ENCODE peak calls at places on chromosomes 7 and 10, in six cellular contexts. One of them, this sample, is unnamed.

GRCh38 chr7:30594540-30595460 is at the start of gene GARS1:
- DNase-seq in astrocyte of the spinal cord: peak
- DNase-seq in activated CD8-positive, alpha-beta memory T cell treated with anti-CD3 and anti-CD28 coated beads for 24 hours: peak
- DNase-seq in T-helper 2 cell: peak
- DNase-seq in NCI-H2107: peak
- DNase-seq in activated CD4-positive, alpha-beta T cell treated with anti-CD3 and anti-CD28 coated beads, Interleukin-2, amount 10 ng/mL, durations not matched to agents 7 days and 5 days: peak
- DNase-seq in this sample: peak

GRCh38 chr10:91694170-91694794 is 61.4 kb upstream of the PPP1R3C start:
- DNase-seq in NCI-H2107: no peak
- DNase-seq in activated CD8-positive, alpha-beta memory T cell treated with anti-CD3 and anti-CD28 coated beads for 24 hours: no peak
- DNase-seq in activated CD4-positive, alpha-beta T cell treated with anti-CD3 and anti-CD28 coated beads, Interleukin-2, amount 10 ng/mL, durations not matched to agents 7 days and 5 days: peak
- DNase-seq in T-helper 2 cell: no peak
- DNase-seq in astrocyte of the spinal cord: peak
- DNase-seq in this sample: no peak

GRCh38 chr7:127396184-127396583 is 3.7 kb upstream of the ZNF800 start:
- DNase-seq in activated CD8-positive, alpha-beta memory T cell treated with anti-CD3 and anti-CD28 coated beads for 24 hours: no peak
- DNase-seq in astrocyte of the spinal cord: no peak
- DNase-seq in T-helper 2 cell: no peak
- DNase-seq in NCI-H2107: no peak
- DNase-seq in activated CD4-positive, alpha-beta T cell treated with anti-CD3 and anti-CD28 coated beads, Interleukin-2, amount 10 ng/mL, durations not matched to agents 7 days and 5 days: no peak
- DNase-seq in this sample: no peak

GRCh38 chr7:158394936-158395335 is 192.7 kb downstream of the PTPRN2 start:
- DNase-seq in astrocyte of the spinal cord: no peak
- DNase-seq in T-helper 2 cell: no peak
- DNase-seq in activated CD8-positive, alpha-beta memory T cell treated with anti-CD3 and anti-CD28 coated beads for 24 hours: peak
- DNase-seq in activated CD4-positive, alpha-beta T cell treated with anti-CD3 and anti-CD28 coated beads, Interleukin-2, amount 10 ng/mL, durations not matched to agents 7 days and 5 days: peak
- DNase-seq in NCI-H2107: no peak
- DNase-seq in this sample: no peak

GRCh38 chr7:112103246-112103645 is 103.0 kb downstream of the DOCK4 start:
- DNase-seq in activated CD8-positive, alpha-beta memory T cell treated with anti-CD3 and anti-CD28 coated beads for 24 hours: no peak
- DNase-seq in activated CD4-positive, alpha-beta T cell treated with anti-CD3 and anti-CD28 coated beads, Interleukin-2, amount 10 ng/mL, durations not matched to agents 7 days and 5 days: no peak
- DNase-seq in NCI-H2107: no peak
- DNase-seq in astrocyte of the spinal cord: peak
- DNase-seq in T-helper 2 cell: no peak
- DNase-seq in this sample: no peak

GRCh38 chr7:112271162-112271561 is 64.7 kb downstream of the ZNF277 start:
- DNase-seq in activated CD4-positive, alpha-beta T cell treated with anti-CD3 and anti-CD28 coated beads, Interleukin-2, amount 10 ng/mL, durations not matched to agents 7 days and 5 days: no peak
- DNase-seq in astrocyte of the spinal cord: no peak
- DNase-seq in T-helper 2 cell: no peak
- DNase-seq in activated CD8-positive, alpha-beta memory T cell treated with anti-CD3 and anti-CD28 coated beads for 24 hours: no peak
- DNase-seq in NCI-H2107: no peak
- DNase-seq in this sample: no peak

GRCh38 chr10:34474060-34474376 is 341.1 kb downstream of the PARD3 start:
- DNase-seq in NCI-H2107: no peak
- DNase-seq in activated CD8-positive, alpha-beta memory T cell treated with anti-CD3 and anti-CD28 coated beads for 24 hours: no peak
- DNase-seq in activated CD4-positive, alpha-beta T cell treated with anti-CD3 and anti-CD28 coated beads, Interleukin-2, amount 10 ng/mL, durations not matched to agents 7 days and 5 days: no peak
- DNase-seq in astrocyte of the spinal cord: peak
- DNase-seq in T-helper 2 cell: no peak
- DNase-seq in this sample: no peak

GRCh38 chr10:93751832-93752231 is 5.9 kb upstream of the LGI1 start:
- DNase-seq in NCI-H2107: no peak
- DNase-seq in activated CD8-positive, alpha-beta memory T cell treated with anti-CD3 and anti-CD28 coated beads for 24 hours: no peak
- DNase-seq in T-helper 2 cell: no peak
- DNase-seq in activated CD4-positive, alpha-beta T cell treated with anti-CD3 and anti-CD28 coated beads, Interleukin-2, amount 10 ng/mL, durations not matched to agents 7 days and 5 days: no peak
- DNase-seq in astrocyte of the spinal cord: peak
- DNase-seq in this sample: peak

GRCh38 chr10:86500846-86501245 is 20.7 kb downstream of the WAPL start:
- DNase-seq in activated CD8-positive, alpha-beta memory T cell treated with anti-CD3 and anti-CD28 coated beads for 24 hours: no peak
- DNase-seq in activated CD4-positive, alpha-beta T cell treated with anti-CD3 and anti-CD28 coated beads, Interleukin-2, amount 10 ng/mL, durations not matched to agents 7 days and 5 days: no peak
- DNase-seq in NCI-H2107: no peak
- DNase-seq in T-helper 2 cell: no peak
- DNase-seq in astrocyte of the spinal cord: no peak
- DNase-seq in this sample: no peak

GRCh38 chr10:114806572-114807391 is 14.8 kb upstream of the FHIP2A start:
- DNase-seq in astrocyte of the spinal cord: no peak
- DNase-seq in T-helper 2 cell: no peak
- DNase-seq in activated CD8-positive, alpha-beta memory T cell treated with anti-CD3 and anti-CD28 coated beads for 24 hours: no peak
- DNase-seq in NCI-H2107: no peak
- DNase-seq in activated CD4-positive, alpha-beta T cell treated with anti-CD3 and anti-CD28 coated beads, Interleukin-2, amount 10 ng/mL, durations not matched to agents 7 days and 5 days: no peak
- DNase-seq in this sample: no peak